ENCODE peak calls at places on chromosomes 16 and 17, in eight cellular contexts. D is GM03348, P is suprapubic skin, V is H9, I is A549, L is dermis blood vessel endothelial cell, Q is posterior cingulate gyrus, K is RPMI7951. E is an unnamed sample.

GRCh38 chr16:28478511-28479180 is 6.5 kb upstream of the NPIPB7 start:
- DNase-seq in L (no peak), K (no peak), Q (peak; percentile 43), P (no peak), I (no peak), D (no peak), V (no peak), E (no peak)

GRCh38 chr17:38463451-38463858 is 35.2 kb downstream of the ARHGAP23 start:
- DNase-seq in L (no peak), V (no peak), D (no peak), I (no peak), P (no peak), K (no peak), Q (no peak), E (no peak)

GRCh38 chr16:59574296-59574695 is 840.2 kb upstream of the GOT2 start:
- DNase-seq in Q (no peak), D (no peak), I (no peak), V (no peak), L (no peak), P (no peak), K (no peak), E (no peak)

GRCh38 chr17:42895185-42895555 is 5.4 kb upstream of the G6PC1 start:
- DNase-seq in L (peak; percentile 88), V (no peak), K (peak; percentile 86), Q (peak; percentile 89), I (peak; percentile 86), P (no peak), D (peak; percentile 93), E (no peak)

GRCh38 chr17:80187090-80187489 is 17.3 kb downstream of the CARD14 start:
- DNase-seq in P (no peak), V (no peak), D (no peak), I (peak; percentile 58), Q (no peak), L (no peak), K (peak; percentile 37), E (no peak)

GRCh38 chr16:72991211-72991610 is 56.7 kb downstream of the ZFHX3 start:
- DNase-seq in I (no peak), P (peak; percentile 8), V (no peak), Q (no peak), D (no peak), L (no peak), K (no peak), E (no peak)

GRCh38 chr17:78134899-78135385 is 4.4 kb downstream of the TMC8 start:
- DNase-seq in L (no peak), Q (no peak), V (no peak), K (no peak), I (no peak), D (no peak), P (no peak), E (no peak)

GRCh38 chr17:17052462-17053221 is 10.4 kb downstream of the MPRIP start:
- DNase-seq in D (no peak), P (peak; percentile 47), Q (no peak), V (peak; percentile 24), I (no peak), K (no peak), L (peak; percentile 43), E (no peak)

GRCh38 chr17:45143767-45144198 is 4.5 kb upstream of the HEXIM1 start:
- DNase-seq in D (peak; percentile 90), I (no peak), V (peak; percentile 88), K (peak; percentile 56), L (peak; percentile 54), P (peak; percentile 96), Q (peak; percentile 89), E (no peak)

GRCh38 chr17:39623356-39623950 is 3.3 kb upstream of the PPP1R1B start:
- DNase-seq in I (peak; percentile 91), L (peak; percentile 83), K (peak; percentile 56), V (peak; percentile 91), Q (peak; percentile 98), D (peak; percentile 90), P (peak; percentile 95), E (peak; percentile 83)

GRCh38 chr16:2280981-2281542 is 13.1 kb upstream of the RNPS1 start:
- DNase-seq in K (no peak), P (no peak), D (no peak), V (no peak), I (no peak), L (no peak), Q (no peak), E (no peak)

GRCh38 chr16:8474576-8474975 is 115.7 kb downstream of the TMEM114 start:
- DNase-seq in Q (peak; percentile 52), D (no peak), V (no peak), L (no peak), I (no peak), K (no peak), P (no peak), E (no peak)

GRCh38 chr17:31216053-31216751 is 80.8 kb downstream of the OMG start:
- DNase-seq in I (peak; percentile 23), P (no peak), D (peak; percentile 70), V (no peak), L (peak; percentile 74), Q (no peak), K (peak; percentile 56), E (peak; percentile 24)

GRCh38 chr17:15371731-15372130 is 30.3 kb upstream of the TEKT3 start:
- DNase-seq in P (no peak), D (no peak), K (no peak), I (no peak), L (no peak), Q (no peak), V (no peak), E (no peak)

GRCh38 chr16:72362972-72363371 is 191.0 kb upstream of the PMFBP1 start:
- DNase-seq in I (no peak), L (peak; percentile 94), K (no peak), Q (no peak), V (no peak), D (no peak), P (no peak), E (no peak)

GRCh38 chr16:89093602-89094251 is at the start of gene ACSF3:
- DNase-seq in V (no peak), K (peak; percentile 61), P (no peak), I (peak; percentile 68), D (peak; percentile 95), Q (peak; percentile 96), L (peak; percentile 69), E (peak; percentile 77)

GRCh38 chr16:52492789-52493357 is 54.1 kb downstream of the TOX3 start:
- DNase-seq in L (no peak), D (no peak), Q (no peak), I (no peak), P (no peak), K (no peak), V (no peak), E (no peak)

GRCh38 chr17:17819561-17819995 is 17.2 kb downstream of the SREBF1 start:
- DNase-seq in V (peak; percentile 85), K (peak; percentile 91), Q (peak; percentile 93), P (no peak), D (peak; percentile 75), L (peak; percentile 94), I (peak; percentile 95), E (peak; percentile 26)

GRCh38 chr16:22262460-22262859 is 34.7 kb upstream of the POLR3E start:
- DNase-seq in L (peak; percentile 58), K (no peak), Q (peak; percentile 4), I (no peak), D (peak; percentile 40), P (no peak), V (no peak), E (peak; percentile 33)

GRCh38 chr17:80212962-80213650 is 7.0 kb downstream of the SGSH start:
- DNase-seq in P (no peak), D (no peak), V (no peak), I (no peak), K (no peak), L (no peak), Q (no peak), E (no peak)

GRCh38 chr17:12996357-12996756 is 21.5 kb downstream of the ELAC2 start:
- DNase-seq in V (no peak), D (no peak), P (no peak), I (no peak), L (no peak), Q (no peak), K (no peak), E (no peak)

GRCh38 chr16:55282441-55282840 is 41.6 kb upstream of the IRX6 start:
- DNase-seq in Q (no peak), I (no peak), L (no peak), P (no peak), V (no peak), K (peak; percentile 67), D (no peak), E (no peak)

GRCh38 chr16:79347176-79347715 is 253.3 kb downstream of the MAF start:
- DNase-seq in K (no peak), D (no peak), L (no peak), I (no peak), Q (peak; percentile 65), P (no peak), V (peak; percentile 29), E (no peak)

GRCh38 chr17:30340957-30341356 is 7.1 kb upstream of the TMIGD1 start:
- DNase-seq in K (no peak), V (no peak), P (no peak), Q (no peak), L (peak; percentile 73), D (no peak), I (no peak), E (no peak)

GRCh38 chr16:20803192-20803560 is 3.1 kb downstream of the ERI2 start:
- DNase-seq in L (peak; percentile 15), P (no peak), K (no peak), I (no peak), D (no peak), Q (no peak), V (no peak), E (no peak)

GRCh38 chr17:1532836-1533602 is 16.6 kb upstream of the INPP5K start:
- DNase-seq in D (no peak), P (no peak), L (peak; percentile 58), K (no peak), Q (peak; percentile 87), V (peak; percentile 85), I (no peak), E (no peak)

E was measured in immature natural killer cell.